ENCODE peak calls at places on chromosomes 7 and 10, in five cellular contexts. One of them, this sample, is unnamed.
A peak's percentile ranks its signal among the peaks of the same experiment; 100 is the strongest.

GRCh38 chr7:132603241-132603789 is 27.0 kb upstream of the PLXNA4 start:
- DNase-seq in cardiac muscle cell: no peak
- DNase-seq in Peyer's patch: no peak
- DNase-seq in neural progenitor cell: peak; percentile 25
- DNase-seq in CD4-positive, CD25-positive, alpha-beta regulatory T cell: no peak
- DNase-seq in this sample: no peak

GRCh38 chr10:127968027-127968441 is 61.1 kb downstream of the PTPRE start:
- DNase-seq in cardiac muscle cell: no peak
- DNase-seq in Peyer's patch: peak; percentile 23
- DNase-seq in neural progenitor cell: no peak
- DNase-seq in CD4-positive, CD25-positive, alpha-beta regulatory T cell: no peak
- DNase-seq in this sample: no peak

GRCh38 chr10:111129348-111129747 is 52.5 kb downstream of the ADRA2A start:
- DNase-seq in cardiac muscle cell: no peak
- DNase-seq in Peyer's patch: no peak
- DNase-seq in neural progenitor cell: no peak
- DNase-seq in CD4-positive, CD25-positive, alpha-beta regulatory T cell: no peak
- DNase-seq in this sample: no peak

GRCh38 chr10:119910689-119911088 is 18.2 kb downstream of the SEC23IP start:
- DNase-seq in cardiac muscle cell: no peak
- DNase-seq in Peyer's patch: no peak
- DNase-seq in neural progenitor cell: no peak
- DNase-seq in CD4-positive, CD25-positive, alpha-beta regulatory T cell: no peak
- DNase-seq in this sample: no peak

GRCh38 chr7:15209385-15209784 is 306.8 kb upstream of the DGKB start:
- DNase-seq in cardiac muscle cell: no peak
- DNase-seq in Peyer's patch: no peak
- DNase-seq in neural progenitor cell: peak; percentile 30
- DNase-seq in CD4-positive, CD25-positive, alpha-beta regulatory T cell: no peak
- DNase-seq in this sample: no peak

GRCh38 chr7:104453190-104453589 is 124.8 kb downstream of the LHFPL3 start:
- DNase-seq in cardiac muscle cell: no peak
- DNase-seq in Peyer's patch: no peak
- DNase-seq in neural progenitor cell: no peak
- DNase-seq in CD4-positive, CD25-positive, alpha-beta regulatory T cell: no peak
- DNase-seq in this sample: no peak

GRCh38 chr10:31757374-31757773 is 171.3 kb downstream of the ARHGAP12 start:
- DNase-seq in cardiac muscle cell: no peak
- DNase-seq in Peyer's patch: no peak
- DNase-seq in neural progenitor cell: no peak
- DNase-seq in CD4-positive, CD25-positive, alpha-beta regulatory T cell: no peak
- DNase-seq in this sample: no peak

GRCh38 chr10:48951707-48952106 is 12.1 kb upstream of the LRRC18 start:
- DNase-seq in cardiac muscle cell: no peak
- DNase-seq in Peyer's patch: no peak
- DNase-seq in neural progenitor cell: no peak
- DNase-seq in CD4-positive, CD25-positive, alpha-beta regulatory T cell: no peak
- DNase-seq in this sample: no peak

GRCh38 chr7:30845426-30846135 is 66.1 kb upstream of the AQP1 start:
- DNase-seq in cardiac muscle cell: peak; percentile 57
- DNase-seq in Peyer's patch: no peak
- DNase-seq in neural progenitor cell: no peak
- DNase-seq in CD4-positive, CD25-positive, alpha-beta regulatory T cell: no peak
- DNase-seq in this sample: no peak

GRCh38 chr10:58318346-58318745 is 16.5 kb upstream of the UBE2D1 start:
- DNase-seq in cardiac muscle cell: peak; percentile 73
- DNase-seq in Peyer's patch: no peak
- DNase-seq in neural progenitor cell: no peak
- DNase-seq in CD4-positive, CD25-positive, alpha-beta regulatory T cell: no peak
- DNase-seq in this sample: no peak

GRCh38 chr10:132910901-132911711 is 31.3 kb downstream of the CFAP46 start:
- DNase-seq in cardiac muscle cell: peak; percentile 6
- DNase-seq in Peyer's patch: peak; percentile 40
- DNase-seq in neural progenitor cell: no peak
- DNase-seq in CD4-positive, CD25-positive, alpha-beta regulatory T cell: no peak
- DNase-seq in this sample: no peak

GRCh38 chr10:78802866-78803265 is 265.9 kb upstream of the ZMIZ1 start:
- DNase-seq in cardiac muscle cell: peak; percentile 67
- DNase-seq in Peyer's patch: peak; percentile 52
- DNase-seq in neural progenitor cell: peak; percentile 10
- DNase-seq in CD4-positive, CD25-positive, alpha-beta regulatory T cell: no peak
- DNase-seq in this sample: no peak

GRCh38 chr7:32262315-32262714 is 192.1 kb upstream of the PDE1C start:
- DNase-seq in cardiac muscle cell: no peak
- DNase-seq in Peyer's patch: no peak
- DNase-seq in neural progenitor cell: no peak
- DNase-seq in CD4-positive, CD25-positive, alpha-beta regulatory T cell: no peak
- DNase-seq in this sample: no peak

GRCh38 chr10:125165584-125166340 is 5.4 kb upstream of the CTBP2 start:
- DNase-seq in cardiac muscle cell: no peak
- DNase-seq in Peyer's patch: peak; percentile 37
- DNase-seq in neural progenitor cell: peak; percentile 1
- DNase-seq in CD4-positive, CD25-positive, alpha-beta regulatory T cell: no peak
- DNase-seq in this sample: no peak
- H3K36me3 ChIP-seq in cardiac muscle cell: no peaks in the 10 kb centered on the region
- H3K36me3 ChIP-seq in Peyer's patch: no peaks in the 10 kb centered on the region
- H3K36me3 ChIP-seq in neural progenitor cell: no peaks in the 10 kb centered on the region
- H3K36me3 ChIP-seq in CD4-positive, CD25-positive, alpha-beta regulatory T cell: no peaks in the 10 kb centered on the region
- H3K36me3 ChIP-seq in this sample: no peaks in the 10 kb centered on the region

DNA sequence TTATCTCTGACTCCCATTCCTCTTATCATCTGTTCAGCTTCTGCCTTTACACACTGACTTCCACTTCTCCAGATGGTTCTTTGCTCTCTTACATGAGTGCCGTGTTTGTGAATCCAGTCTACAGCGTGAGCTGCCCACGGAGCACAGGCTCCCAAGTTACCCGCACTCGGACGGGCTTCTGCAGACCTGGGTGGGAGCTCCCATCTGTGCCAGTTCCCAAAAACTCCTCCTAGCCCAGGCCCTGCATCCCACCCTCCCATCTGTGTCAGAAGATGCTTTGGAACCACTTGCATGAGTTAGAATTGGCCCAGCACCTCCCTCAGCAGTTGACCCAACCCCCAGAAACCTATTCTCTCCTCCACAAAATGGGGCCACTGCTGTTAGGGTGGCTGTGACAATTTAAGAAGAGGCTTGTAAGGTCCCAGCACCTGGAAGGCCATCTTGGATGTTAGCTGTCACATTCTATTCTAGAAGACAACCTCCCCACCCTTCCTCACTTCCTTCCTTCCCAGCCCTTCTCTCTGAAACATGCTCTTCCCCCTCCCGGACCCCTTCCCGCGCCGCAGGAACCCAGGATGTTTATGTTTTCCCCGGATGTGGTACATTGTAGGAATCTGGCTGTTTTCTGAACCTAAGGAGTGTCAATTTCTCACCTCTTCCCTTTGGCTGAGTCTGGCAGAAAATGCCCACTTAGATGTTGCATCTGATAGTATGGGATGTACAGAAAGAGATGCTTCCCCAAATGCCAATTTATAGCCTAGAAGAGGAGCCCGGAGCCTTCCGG is 79.2 kb downstream of the CCDC3 start:
- DNase-seq in cardiac muscle cell: no peak
- DNase-seq in Peyer's patch: no peak
- DNase-seq in neural progenitor cell: no peak
- DNase-seq in CD4-positive, CD25-positive, alpha-beta regulatory T cell: no peak
- DNase-seq in this sample: no peak
- H3K36me3 ChIP-seq in cardiac muscle cell: no peaks in the 10 kb centered on the region
- H3K36me3 ChIP-seq in Peyer's patch: no peaks in the 10 kb centered on the region
- H3K36me3 ChIP-seq in neural progenitor cell: no peaks in the 10 kb centered on the region
- H3K36me3 ChIP-seq in CD4-positive, CD25-positive, alpha-beta regulatory T cell: no peaks in the 10 kb centered on the region
- H3K36me3 ChIP-seq in this sample: no peaks in the 10 kb centered on the region

DNA sequence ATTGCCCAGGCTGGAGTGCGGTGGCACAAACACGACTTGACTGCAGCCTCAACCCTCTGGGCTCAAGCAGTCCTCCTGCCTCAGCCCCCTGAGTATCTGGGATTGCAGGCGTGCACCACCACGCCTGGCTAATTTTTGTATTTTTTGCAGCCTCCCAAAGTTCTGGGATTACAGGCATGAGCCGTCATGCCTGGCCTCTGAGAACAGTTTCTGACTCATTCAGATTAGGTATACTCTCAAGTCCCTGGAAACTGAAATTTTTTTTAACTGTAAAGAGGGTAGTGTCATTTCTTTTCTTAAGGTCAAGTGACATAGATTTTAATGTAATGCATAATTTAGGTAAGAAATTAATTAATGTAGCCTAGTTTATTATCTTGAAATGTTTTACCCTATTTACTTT is 104.7 kb downstream of the SEPTIN7 start:
- DNase-seq in cardiac muscle cell: peak; percentile 19
- DNase-seq in Peyer's patch: no peak
- DNase-seq in neural progenitor cell: no peak
- DNase-seq in CD4-positive, CD25-positive, alpha-beta regulatory T cell: no peak
- DNase-seq in this sample: no peak
- H3K36me3 ChIP-seq in cardiac muscle cell: peaks cover 22% of the 10 kb centered on the region
- H3K36me3 ChIP-seq in Peyer's patch: peaks cover 45% of the 10 kb centered on the region
- H3K36me3 ChIP-seq in neural progenitor cell: peaks cover 13% of the 10 kb centered on the region
- H3K36me3 ChIP-seq in CD4-positive, CD25-positive, alpha-beta regulatory T cell: peaks cover 27% of the 10 kb centered on the region
- H3K36me3 ChIP-seq in this sample: no peaks in the 10 kb centered on the region

DNA sequence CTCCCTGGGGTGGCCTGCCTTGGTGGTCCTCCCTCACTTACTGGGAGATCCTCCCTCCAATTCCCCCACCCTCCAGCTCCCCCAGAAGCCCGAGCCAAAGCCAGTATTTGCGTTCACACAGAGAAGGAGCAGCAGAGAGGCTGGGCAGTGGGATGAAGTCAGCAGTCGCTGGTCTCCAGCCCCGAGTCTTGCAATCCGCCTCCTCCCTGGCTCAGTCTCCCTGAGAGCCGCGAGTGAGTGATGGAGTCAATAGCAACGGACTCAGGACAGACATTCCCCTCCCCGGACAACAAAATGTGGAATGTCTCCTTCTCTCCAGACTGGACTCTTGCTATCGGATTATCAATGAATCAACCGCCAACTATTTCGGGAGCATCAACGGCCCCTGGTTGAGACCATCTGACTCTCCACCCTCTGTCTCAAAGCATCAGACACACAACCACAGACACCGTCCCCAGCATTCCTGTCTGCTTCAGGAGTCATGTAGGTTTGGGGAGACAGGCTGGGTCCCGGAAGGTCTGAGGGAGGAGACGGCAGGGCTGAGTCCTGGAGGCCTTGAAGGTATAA is 178.4 kb downstream of the SH3PXD2A start:
- DNase-seq in cardiac muscle cell: peak; percentile 95
- DNase-seq in Peyer's patch: peak; percentile 66
- DNase-seq in neural progenitor cell: no peak
- DNase-seq in CD4-positive, CD25-positive, alpha-beta regulatory T cell: no peak
- DNase-seq in this sample: no peak
- H3K36me3 ChIP-seq in cardiac muscle cell: no peaks in the 10 kb centered on the region
- H3K36me3 ChIP-seq in Peyer's patch: no peaks in the 10 kb centered on the region
- H3K36me3 ChIP-seq in neural progenitor cell: no peaks in the 10 kb centered on the region
- H3K36me3 ChIP-seq in CD4-positive, CD25-positive, alpha-beta regulatory T cell: no peaks in the 10 kb centered on the region
- H3K36me3 ChIP-seq in this sample: no peaks in the 10 kb centered on the region

GRCh38 chr10:95618101-95618500 is 38.4 kb downstream of the ALDH18A1 start:
- DNase-seq in cardiac muscle cell: no peak
- DNase-seq in Peyer's patch: no peak
- DNase-seq in neural progenitor cell: no peak
- DNase-seq in CD4-positive, CD25-positive, alpha-beta regulatory T cell: no peak
- DNase-seq in this sample: no peak

GRCh38 chr10:95610727-95611126 is 45.8 kb downstream of the ALDH18A1 start:
- DNase-seq in cardiac muscle cell: no peak
- DNase-seq in Peyer's patch: no peak
- DNase-seq in neural progenitor cell: no peak
- DNase-seq in CD4-positive, CD25-positive, alpha-beta regulatory T cell: no peak
- DNase-seq in this sample: no peak

GRCh38 chr10:95613330-95613729 is 43.2 kb downstream of the ALDH18A1 start:
- DNase-seq in cardiac muscle cell: no peak
- DNase-seq in Peyer's patch: no peak
- DNase-seq in neural progenitor cell: no peak
- DNase-seq in CD4-positive, CD25-positive, alpha-beta regulatory T cell: no peak
- DNase-seq in this sample: no peak
- H3K36me3 ChIP-seq in cardiac muscle cell: peaks cover 65% of the 10 kb centered on the region
- H3K36me3 ChIP-seq in Peyer's patch: peaks cover 100% of the 10 kb centered on the region
- H3K36me3 ChIP-seq in neural progenitor cell: no peaks in the 10 kb centered on the region
- H3K36me3 ChIP-seq in CD4-positive, CD25-positive, alpha-beta regulatory T cell: peaks cover 85% of the 10 kb centered on the region
- H3K36me3 ChIP-seq in this sample: peaks cover 30% of the 10 kb centered on the region

DNA sequence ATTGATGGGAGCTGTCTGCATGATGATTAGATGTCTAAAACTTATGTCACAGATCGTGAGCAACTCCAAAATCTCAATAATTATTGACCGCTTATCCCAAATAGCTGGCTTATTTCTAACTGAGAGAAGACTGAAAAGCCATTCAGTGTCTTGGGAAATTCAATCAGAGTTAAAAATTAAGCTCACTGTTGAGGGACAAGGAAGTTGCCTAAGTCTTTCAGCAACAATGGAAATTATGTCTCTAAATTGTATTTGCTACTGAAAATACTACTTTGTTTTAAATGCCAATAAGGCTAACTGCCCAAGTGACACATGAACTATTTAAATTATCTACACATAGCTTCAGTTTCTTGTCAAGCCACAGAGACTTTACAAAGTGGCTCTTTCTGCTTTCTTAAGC is 107.9 kb upstream of the FAM171A1 start:
- DNase-seq in cardiac muscle cell: no peak
- DNase-seq in Peyer's patch: no peak
- DNase-seq in neural progenitor cell: no peak
- DNase-seq in CD4-positive, CD25-positive, alpha-beta regulatory T cell: no peak
- DNase-seq in this sample: no peak
- H3K36me3 ChIP-seq in cardiac muscle cell: no peaks in the 10 kb centered on the region
- H3K36me3 ChIP-seq in Peyer's patch: no peaks in the 10 kb centered on the region
- H3K36me3 ChIP-seq in neural progenitor cell: no peaks in the 10 kb centered on the region
- H3K36me3 ChIP-seq in CD4-positive, CD25-positive, alpha-beta regulatory T cell: no peaks in the 10 kb centered on the region
- H3K36me3 ChIP-seq in this sample: no peaks in the 10 kb centered on the region

DNA sequence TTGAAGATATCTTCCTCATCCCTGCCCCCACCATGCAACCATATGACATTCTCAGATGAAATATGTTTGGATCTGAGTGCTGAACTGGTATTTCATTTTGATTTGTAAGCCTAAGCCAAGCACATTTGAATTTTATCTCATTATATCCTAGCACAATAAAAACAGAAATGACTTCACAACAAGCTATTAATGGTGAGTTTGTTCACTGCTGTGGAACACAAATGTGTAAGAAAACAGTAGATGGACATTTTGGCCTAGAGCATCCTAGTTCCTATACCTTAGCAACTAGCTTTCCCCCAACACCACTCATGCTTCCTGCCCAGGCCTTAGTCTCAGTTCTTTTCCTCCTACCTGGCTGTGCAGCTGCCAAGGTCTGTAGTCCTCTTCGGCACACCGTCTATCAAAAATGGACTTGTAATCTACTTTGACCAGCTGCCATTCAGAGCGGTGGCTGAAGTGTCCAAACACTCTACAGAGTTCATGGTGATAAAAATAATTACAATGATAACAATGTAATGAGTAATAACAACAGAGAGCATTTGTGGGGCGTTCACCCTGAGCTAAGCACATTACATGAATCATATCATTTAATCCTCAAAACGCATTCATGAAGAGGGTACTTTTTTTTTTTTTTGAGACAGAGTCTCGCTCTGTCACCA is 491.9 kb downstream of the SORCS1 start:
- DNase-seq in cardiac muscle cell: no peak
- DNase-seq in Peyer's patch: no peak
- DNase-seq in neural progenitor cell: no peak
- DNase-seq in CD4-positive, CD25-positive, alpha-beta regulatory T cell: no peak
- DNase-seq in this sample: no peak
- H3K36me3 ChIP-seq in cardiac muscle cell: peaks cover 17% of the 10 kb centered on the region
- H3K36me3 ChIP-seq in Peyer's patch: no peaks in the 10 kb centered on the region
- H3K36me3 ChIP-seq in neural progenitor cell: no peaks in the 10 kb centered on the region
- H3K36me3 ChIP-seq in CD4-positive, CD25-positive, alpha-beta regulatory T cell: no peaks in the 10 kb centered on the region
- H3K36me3 ChIP-seq in this sample: no peaks in the 10 kb centered on the region

This sample was measured in iPS DF 6.9.